ENCODE peak calls at places on chromosomes 11 and 22, in four cellular contexts. One of them, this sample, is unnamed.

GRCh38 chr11:221998-222789 is 13.9 kb downstream of the SIRT3 start:
- DNase-seq in Karpas-422: no peak
- DNase-seq in HCT116: no peak
- DNase-seq in neural progenitor cell: no peak
- DNase-seq in this sample: no peak

GRCh38 chr11:111308140-111308539 is 9.8 kb downstream of the POU2AF3 start:
- DNase-seq in Karpas-422: no peak
- DNase-seq in HCT116: no peak
- DNase-seq in neural progenitor cell: no peak
- DNase-seq in this sample: no peak

GRCh38 chr11:126124284-126124683 is 61.6 kb upstream of the CDON start:
- DNase-seq in Karpas-422: no peak
- DNase-seq in HCT116: no peak
- DNase-seq in neural progenitor cell: no peak
- DNase-seq in this sample: no peak

GRCh38 chr11:12684821-12685220 is 10.6 kb downstream of the TEAD1 start:
- DNase-seq in Karpas-422: no peak
- DNase-seq in HCT116: no peak
- DNase-seq in neural progenitor cell: no peak
- DNase-seq in this sample: no peak

GRCh38 chr11:37947816-37948215 is 1349.8 kb upstream of the RAG2 start:
- DNase-seq in Karpas-422: no peak
- DNase-seq in HCT116: no peak
- DNase-seq in neural progenitor cell: no peak
- DNase-seq in this sample: no peak

GRCh38 chr11:13335319-13335718 is 57.7 kb downstream of the BMAL1 start:
- DNase-seq in Karpas-422: peak; percentile 79
- DNase-seq in HCT116: no peak
- DNase-seq in neural progenitor cell: peak; percentile 72
- DNase-seq in this sample: peak; percentile 41

GRCh38 chr11:77165066-77165465 is 37.0 kb downstream of the MYO7A start:
- DNase-seq in Karpas-422: no peak
- DNase-seq in HCT116: no peak
- DNase-seq in neural progenitor cell: no peak
- DNase-seq in this sample: no peak

GRCh38 chr11:102802341-102802740 is 4.4 kb upstream of the MMP1 start:
- DNase-seq in Karpas-422: no peak
- DNase-seq in HCT116: no peak
- DNase-seq in neural progenitor cell: no peak
- DNase-seq in this sample: no peak

GRCh38 chr11:43532046-43532445 is 148.5 kb upstream of the HSD17B12 start:
- DNase-seq in Karpas-422: no peak
- DNase-seq in HCT116: no peak
- DNase-seq in neural progenitor cell: no peak
- DNase-seq in this sample: no peak

DNA sequence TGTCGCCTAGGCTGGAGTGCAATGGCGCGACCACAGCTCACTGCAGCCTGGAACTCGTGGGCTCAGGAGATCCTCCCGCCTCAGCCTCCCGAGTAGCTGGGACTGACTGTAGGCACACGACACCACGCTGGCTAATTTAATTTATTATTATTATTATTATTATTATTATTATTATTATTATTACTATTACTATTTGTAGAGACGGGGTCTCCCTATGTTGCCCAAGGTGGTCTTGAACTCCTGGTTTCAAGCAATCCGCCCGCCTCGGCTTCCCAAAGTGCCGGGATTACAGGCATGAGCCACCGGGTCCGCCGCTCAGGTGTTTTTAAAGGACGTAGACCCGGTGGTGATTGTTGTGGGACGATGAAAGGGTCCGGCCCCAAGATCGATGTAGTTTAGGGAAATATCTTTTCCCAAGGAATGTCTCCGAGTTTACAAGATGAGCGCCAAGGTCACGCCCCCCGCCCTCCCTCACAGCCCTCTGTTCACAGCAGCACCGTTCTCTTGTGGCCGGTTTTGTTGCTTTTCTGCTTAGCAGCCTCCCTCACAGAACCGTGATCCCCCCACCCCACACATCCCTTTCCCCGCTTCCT is 728 bp upstream of the POGLUT3 start:
- DNase-seq in Karpas-422: no peak
- DNase-seq in HCT116: no peak
- DNase-seq in neural progenitor cell: no peak
- DNase-seq in this sample: no peak
- H3K4me1 ChIP-seq in Karpas-422: peaks cover 17% of the 10 kb centered on the region
- H3K4me1 ChIP-seq in HCT116: peaks cover 12% of the 10 kb centered on the region
- H3K4me1 ChIP-seq in neural progenitor cell: peaks cover 12% of the 10 kb centered on the region
- H3K4me1 ChIP-seq in this sample: no peaks in the 10 kb centered on the region

DNA sequence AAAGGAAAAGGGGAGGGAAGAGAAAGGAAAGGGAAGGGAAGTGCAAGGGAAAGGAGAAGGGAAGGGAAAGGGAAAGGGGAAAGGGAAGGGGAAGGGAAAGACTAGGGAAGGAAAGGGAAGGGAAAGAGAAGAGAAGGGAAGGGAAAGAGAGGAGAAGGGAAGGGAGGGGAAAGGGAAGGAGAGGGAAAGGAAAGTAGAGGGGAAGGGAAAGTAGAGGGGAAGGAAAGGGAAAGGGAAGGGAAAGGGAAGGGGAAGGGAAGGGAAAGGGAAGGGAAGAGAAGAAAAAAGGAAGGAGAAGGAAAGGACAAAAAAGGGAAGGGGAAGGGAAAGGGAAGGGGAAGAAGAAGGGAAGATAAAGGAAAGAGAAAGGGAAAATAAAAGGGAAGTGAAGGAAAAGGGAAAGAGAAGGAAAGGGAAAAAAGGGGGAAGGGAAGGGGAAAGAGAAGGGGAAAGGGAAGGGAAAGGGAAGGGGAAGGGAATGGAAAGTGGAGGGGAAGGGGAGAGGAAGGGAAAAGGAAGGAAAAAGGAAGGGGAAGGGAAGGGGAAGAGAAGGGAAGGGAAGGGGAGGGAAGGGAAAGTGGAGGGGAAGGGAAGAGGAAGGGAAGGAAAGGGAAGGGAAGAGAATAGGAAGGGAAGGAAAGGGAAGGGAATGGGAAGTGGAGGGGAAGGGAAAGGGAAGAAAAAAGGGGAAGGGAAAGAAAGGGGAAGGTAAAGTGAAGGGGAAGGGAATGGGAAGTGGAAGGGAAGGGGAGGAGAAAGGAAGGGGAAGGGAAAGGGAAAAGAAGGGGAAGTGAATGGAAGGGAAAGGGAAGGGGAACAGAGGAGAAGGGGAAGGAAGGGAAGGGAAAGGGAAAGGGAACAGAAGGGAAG is 138.2 kb downstream of the SPATA19 start:
- DNase-seq in Karpas-422: no peak
- DNase-seq in HCT116: no peak
- DNase-seq in neural progenitor cell: no peak
- DNase-seq in this sample: no peak
- H4K20me1 ChIP-seq in Karpas-422: no peaks in the 10 kb centered on the region
- H4K20me1 ChIP-seq in HCT116: no peaks in the 10 kb centered on the region
- H4K20me1 ChIP-seq in neural progenitor cell: no peaks in the 10 kb centered on the region
- H4K20me1 ChIP-seq in this sample: no peaks in the 10 kb centered on the region

DNA sequence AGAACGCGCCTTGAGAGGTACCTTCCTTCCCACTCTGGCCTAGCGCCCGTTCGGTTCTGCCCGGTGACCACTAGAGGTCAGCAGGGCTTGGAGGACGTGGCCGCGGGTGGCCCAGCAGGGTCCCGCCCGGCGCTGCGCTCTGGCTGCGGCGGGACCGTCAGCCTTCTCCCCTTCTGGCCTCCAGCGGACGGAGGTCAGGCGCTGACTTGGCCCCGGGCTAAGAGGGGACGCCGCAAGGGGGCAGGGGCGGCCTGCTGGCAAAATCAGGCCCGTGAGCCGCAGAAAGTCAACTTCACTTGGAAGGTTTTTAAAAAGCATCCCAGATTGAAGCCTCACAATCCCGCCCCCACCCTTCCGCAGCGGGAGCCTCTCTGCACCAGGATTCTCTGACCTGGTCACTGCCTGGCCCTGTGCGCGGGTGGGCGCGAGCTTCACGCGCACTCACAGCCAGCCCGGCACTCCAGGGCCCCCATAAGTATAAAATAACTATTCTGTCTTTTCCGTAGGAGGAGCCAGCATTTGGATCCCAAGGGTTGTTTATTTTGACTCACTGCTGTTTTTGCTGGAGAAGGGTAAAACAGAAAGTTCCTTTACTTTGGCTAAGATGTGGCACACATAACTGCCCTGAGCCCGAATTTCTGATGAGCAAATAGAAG is 23.2 kb upstream of the ZBTB16 start:
- DNase-seq in Karpas-422: no peak
- DNase-seq in HCT116: peak; percentile 41
- DNase-seq in neural progenitor cell: peak; percentile 96
- DNase-seq in this sample: peak; percentile 26
- H3K4me3 ChIP-seq in Karpas-422: no peak overlapping the region
- H3K4me3 ChIP-seq in HCT116: peak overlapping the region; percentile 36
- H3K4me3 ChIP-seq in neural progenitor cell: no peak overlapping the region
- H3K4me3 ChIP-seq in this sample: no peak overlapping the region

GRCh38 chr22:19743081-19743480 is 17.5 kb upstream of the TBX1 start:
- DNase-seq in Karpas-422: no peak
- DNase-seq in HCT116: no peak
- DNase-seq in neural progenitor cell: no peak
- DNase-seq in this sample: no peak
- H3K4me1 ChIP-seq in Karpas-422: no peaks in the 10 kb centered on the region
- H3K4me1 ChIP-seq in HCT116: no peaks in the 10 kb centered on the region
- H3K4me1 ChIP-seq in neural progenitor cell: peaks cover 7% of the 10 kb centered on the region
- H3K4me1 ChIP-seq in this sample: no peaks in the 10 kb centered on the region

GRCh38 chr11:128503231-128503991 is 83.9 kb downstream of the ETS1 start:
- DNase-seq in Karpas-422: peak; percentile 57
- DNase-seq in HCT116: no peak
- DNase-seq in neural progenitor cell: no peak
- DNase-seq in this sample: no peak

GRCh38 chr11:128504489-128504888 is 82.9 kb downstream of the ETS1 start:
- DNase-seq in Karpas-422: no peak
- DNase-seq in HCT116: no peak
- DNase-seq in neural progenitor cell: no peak
- DNase-seq in this sample: no peak

GRCh38 chr11:128501008-128501407 is 86.3 kb downstream of the ETS1 start:
- DNase-seq in Karpas-422: no peak
- DNase-seq in HCT116: no peak
- DNase-seq in neural progenitor cell: no peak
- DNase-seq in this sample: no peak

GRCh38 chr11:128501576-128502549 is 85.5 kb downstream of the ETS1 start:
- DNase-seq in Karpas-422: no peak
- DNase-seq in HCT116: no peak
- DNase-seq in neural progenitor cell: peak; percentile 27
- DNase-seq in this sample: no peak

DNA sequence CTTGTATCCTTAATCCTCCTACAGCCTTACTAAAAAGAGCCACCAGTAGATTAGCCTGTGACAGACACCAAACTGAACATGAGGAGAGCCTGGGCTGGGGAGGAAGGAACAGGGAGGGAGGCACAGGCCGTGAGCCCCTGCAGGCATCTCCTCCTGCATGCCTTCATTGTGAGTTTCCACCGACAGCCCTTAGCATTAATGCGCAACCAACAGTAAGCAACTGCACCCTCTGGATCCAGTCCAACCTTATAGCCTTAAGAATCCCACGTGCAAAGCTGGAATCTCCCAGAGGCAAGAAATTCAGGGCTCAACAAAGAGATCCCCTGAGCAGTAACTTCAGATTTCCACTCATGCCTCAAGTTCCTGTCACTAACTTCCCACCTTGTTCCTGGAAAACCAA is 84.6 kb downstream of the ETS1 start:
- DNase-seq in Karpas-422: no peak
- DNase-seq in HCT116: no peak
- DNase-seq in neural progenitor cell: no peak
- DNase-seq in this sample: no peak
- H4K20me1 ChIP-seq in Karpas-422: peaks cover 42% of the 10 kb centered on the region
- H4K20me1 ChIP-seq in HCT116: no peaks in the 10 kb centered on the region
- H4K20me1 ChIP-seq in neural progenitor cell: no peaks in the 10 kb centered on the region
- H4K20me1 ChIP-seq in this sample: peaks cover 75% of the 10 kb centered on the region

GRCh38 chr22:44024288-44024908 is at the start of gene PARVB:
- DNase-seq in Karpas-422: peak; percentile 60
- DNase-seq in HCT116: no peak
- DNase-seq in neural progenitor cell: peak; percentile 45
- DNase-seq in this sample: no peak
- H3K4me3 ChIP-seq in Karpas-422: peak within 1 kb of the TSS; percentile 81
- H3K4me3 ChIP-seq in HCT116: peak within 1 kb of the TSS; percentile 67
- H3K4me3 ChIP-seq in neural progenitor cell: peak within 1 kb of the TSS; percentile 49
- H3K4me3 ChIP-seq in this sample: no peak within 1 kb of the TSS

GRCh38 chr11:2841411-2842190 is 44.0 kb downstream of the CDKN1C start:
- DNase-seq in Karpas-422: no peak
- DNase-seq in HCT116: no peak
- DNase-seq in neural progenitor cell: no peak
- DNase-seq in this sample: no peak
- H3K4me1 ChIP-seq in Karpas-422: no peaks in the 10 kb centered on the region
- H3K4me1 ChIP-seq in HCT116: peaks cover 8% of the 10 kb centered on the region
- H3K4me1 ChIP-seq in neural progenitor cell: peaks cover 25% of the 10 kb centered on the region
- H3K4me1 ChIP-seq in this sample: no peaks in the 10 kb centered on the region

DNA sequence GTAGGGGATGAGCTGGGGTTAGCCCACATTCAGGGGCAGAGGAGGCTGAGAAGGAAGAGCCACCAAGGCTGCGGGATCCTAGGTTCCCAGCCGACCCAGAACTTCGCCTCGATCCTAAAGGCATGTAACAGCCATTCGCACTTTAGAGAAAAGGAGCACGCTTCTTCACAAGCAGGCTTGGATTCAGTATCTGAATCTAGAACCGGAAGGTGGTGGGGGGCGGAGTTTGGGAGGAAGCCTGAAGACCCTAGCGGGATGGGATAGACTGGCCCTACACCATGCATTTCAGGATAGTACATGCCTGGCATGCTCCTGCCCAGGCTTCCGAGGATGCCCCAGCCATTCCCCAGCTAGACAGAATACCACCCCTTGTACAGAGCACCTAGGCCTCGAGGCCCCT is 4.4 kb downstream of the SCARF2 start:
- DNase-seq in Karpas-422: no peak
- DNase-seq in HCT116: no peak
- DNase-seq in neural progenitor cell: no peak
- DNase-seq in this sample: no peak
- H4K20me1 ChIP-seq in Karpas-422: no peaks in the 10 kb centered on the region
- H4K20me1 ChIP-seq in HCT116: no peaks in the 10 kb centered on the region
- H4K20me1 ChIP-seq in neural progenitor cell: peaks cover 90% of the 10 kb centered on the region
- H4K20me1 ChIP-seq in this sample: no peaks in the 10 kb centered on the region

GRCh38 chr11:68890490-68891231 is 13.0 kb downstream of the MRPL21 start:
- DNase-seq in Karpas-422: no peak
- DNase-seq in HCT116: no peak
- DNase-seq in neural progenitor cell: no peak
- DNase-seq in this sample: no peak

GRCh38 chr11:68893282-68893681 is 10.3 kb downstream of the MRPL21 start:
- DNase-seq in Karpas-422: no peak
- DNase-seq in HCT116: no peak
- DNase-seq in neural progenitor cell: no peak
- DNase-seq in this sample: no peak

GRCh38 chr11:68892576-68892975 is 11.1 kb downstream of the MRPL21 start:
- DNase-seq in Karpas-422: no peak
- DNase-seq in HCT116: no peak
- DNase-seq in neural progenitor cell: no peak
- DNase-seq in this sample: no peak

GRCh38 chr11:68891356-68891948 is 12.2 kb downstream of the MRPL21 start:
- DNase-seq in Karpas-422: no peak
- DNase-seq in HCT116: no peak
- DNase-seq in neural progenitor cell: no peak
- DNase-seq in this sample: no peak

DNA sequence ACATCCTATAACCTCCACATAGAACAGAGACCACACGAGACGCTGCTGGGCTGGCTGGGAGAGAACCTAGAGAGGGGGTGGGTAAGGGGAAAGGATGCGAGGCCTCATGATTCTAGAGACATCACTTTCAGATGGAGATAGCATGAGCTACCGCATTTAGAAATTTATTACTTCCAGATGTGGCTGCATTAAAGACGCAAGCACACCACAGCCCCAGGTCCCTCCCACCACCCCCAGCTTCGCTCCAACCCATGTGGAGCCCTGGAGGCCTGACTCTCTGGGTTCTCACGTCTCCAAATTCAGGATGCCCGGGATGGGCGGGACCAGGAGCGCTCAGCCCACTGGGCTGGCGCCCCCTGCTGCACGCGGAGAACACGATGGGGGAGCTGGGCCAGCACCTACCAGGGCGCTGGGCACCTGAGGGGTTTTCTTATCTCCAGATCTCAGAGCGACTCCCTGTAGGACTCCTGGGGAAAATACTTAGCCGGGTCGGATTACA is 13.6 kb downstream of the MRPL21 start:
- DNase-seq in Karpas-422: no peak
- DNase-seq in HCT116: no peak
- DNase-seq in neural progenitor cell: peak; percentile 71
- DNase-seq in this sample: no peak
- H3K4me3 ChIP-seq in Karpas-422: no peak overlapping the region
- H3K4me3 ChIP-seq in HCT116: no peak overlapping the region
- H3K4me3 ChIP-seq in neural progenitor cell: no peak overlapping the region
- H3K4me3 ChIP-seq in this sample: no peak overlapping the region

This sample was measured in OCI-LY7.